ENCODE peak calls at places on chromosomes 12 and 14, in nine cellular contexts. K is colonic mucosa; O is cardiac fibroblast; X is cardiac muscle cell; U is GM23338; Y is nephron progenitor cell; G is K562; F is CD4-positive, alpha-beta T cell; P is glutamatergic neuron. A is an unnamed sample.

GRCh38 chr14:104724407-104724980 is 465 bp downstream of the ADSS1 start:
- DNase-seq in K (peak), O (peak), X (no peak), U (peak), Y (no peak), G (peak), F (no peak), P (no peak), A (no peak)

GRCh38 chr12:113049976-113050742 is 6.4 kb upstream of the DTX1 start:
- DNase-seq in K (no peak), O (peak), X (peak), U (peak), Y (peak), G (no peak), F (no peak), P (no peak), A (no peak)

GRCh38 chr12:92138144-92138543 is 7.5 kb downstream of the BTG1 start:
- DNase-seq in K (no peak), O (no peak), X (no peak), U (no peak), Y (no peak), G (no peak), F (no peak), P (no peak), A (no peak)

GRCh38 chr14:39267592-39268112 is 33.9 kb downstream of the MIA2 start:
- DNase-seq in K (no peak), O (no peak), X (peak), U (peak), Y (no peak), G (no peak), F (no peak), P (no peak), A (peak)

GRCh38 chr12:52238916-52239649 is 6.0 kb downstream of the KRT7 start:
- DNase-seq in K (no peak), O (no peak), X (no peak), U (no peak), Y (no peak), G (no peak), F (no peak), P (no peak), A (no peak)

GRCh38 chr12:69639400-69640016 is 28.8 kb upstream of the LRRC10 start:
- DNase-seq in K (peak), O (peak), X (peak), U (peak), Y (peak), G (peak), F (peak), P (peak), A (peak)

GRCh38 chr12:4355843-4356327 is 23.6 kb downstream of the FGF23 start:
- DNase-seq in K (peak), O (peak), X (peak), U (peak), Y (peak), G (peak), F (peak), P (peak), A (peak)

GRCh38 chr12:81105687-81106086 is 27.8 kb downstream of the ACSS3 start:
- DNase-seq in K (no peak), O (no peak), X (no peak), U (no peak), Y (no peak), G (no peak), F (no peak), P (no peak), A (no peak)

GRCh38 chr14:75492832-75493579 is 29.3 kb upstream of the BATF start:
- DNase-seq in K (no peak), O (no peak), X (no peak), U (no peak), Y (no peak), G (no peak), F (no peak), P (no peak), A (no peak)

GRCh38 chr14:63180017-63180416 is 24.2 kb upstream of the RHOJ start:
- DNase-seq in K (no peak), O (peak), X (peak), U (no peak), Y (no peak), G (no peak), F (no peak), P (no peak), A (no peak)

GRCh38 chr12:75560167-75560566 is 48.8 kb upstream of the KRR1 start:
- DNase-seq in K (no peak), O (peak), X (peak), U (peak), Y (no peak), G (no peak), F (no peak), P (no peak), A (peak)

GRCh38 chr12:121465921-121466799 is 66.2 kb downstream of the RNF34 start:
- DNase-seq in K (no peak), O (peak), X (peak), U (peak), Y (peak), G (peak), F (peak), P (peak), A (no peak)

GRCh38 chr12:103771466-103771865 is 69.6 kb downstream of the NT5DC3 start:
- DNase-seq in K (peak), O (peak), X (peak), U (peak), Y (peak), G (peak), F (no peak), P (no peak), A (peak)

GRCh38 chr14:94005324-94005723 is 8.2 kb downstream of the CCDC197 start:
- DNase-seq in K (no peak), O (no peak), X (no peak), U (peak), Y (no peak), G (peak), F (no peak), P (peak), A (no peak)

GRCh38 chr14:104446611-104447010 is 133.0 kb upstream of the C14orf180 start:
- DNase-seq in K (peak), O (no peak), X (no peak), U (no peak), Y (no peak), G (no peak), F (no peak), P (no peak), A (no peak)

GRCh38 chr14:54105898-54106297 is 149.3 kb upstream of the BMP4 start:
- DNase-seq in K (peak), O (no peak), X (no peak), U (no peak), Y (no peak), G (no peak), F (no peak), P (no peak), A (no peak)

GRCh38 chr14:33839193-33840076 is 111.4 kb downstream of the EGLN3 start:
- DNase-seq in K (peak), O (peak), X (peak), U (peak), Y (peak), G (peak), F (peak), P (peak), A (peak)

GRCh38 chr14:85798852-85799251 is 268.9 kb downstream of the FLRT2 start:
- DNase-seq in K (no peak), O (no peak), X (no peak), U (no peak), Y (no peak), G (no peak), F (no peak), P (no peak), A (no peak)

GRCh38 chr14:95979339-95980042 is 59.7 kb upstream of the C14orf132 start:
- DNase-seq in K (no peak), O (no peak), X (peak), U (peak), Y (no peak), G (no peak), F (no peak), P (no peak), A (no peak)

GRCh38 chr12:57890191-57891120 is 43.9 kb upstream of the CTDSP2 start:
- DNase-seq in K (peak), O (peak), X (no peak), U (no peak), Y (no peak), G (no peak), F (no peak), P (no peak), A (no peak)

GRCh38 chr14:91202234-91202974 is 42.1 kb downstream of the GPR68 start:
- DNase-seq in K (peak), O (peak), X (peak), U (no peak), Y (no peak), G (peak), F (no peak), P (no peak), A (no peak)

GRCh38 chr14:84323963-84324362 is 1206.0 kb upstream of the FLRT2 start:
- DNase-seq in K (no peak), O (peak), X (peak), U (no peak), Y (no peak), G (no peak), F (no peak), P (no peak), A (no peak)

GRCh38 chr12:27905285-27906126 is 67.0 kb downstream of the PTHLH start:
- DNase-seq in K (no peak), O (no peak), X (no peak), U (peak), Y (no peak), G (no peak), F (no peak), P (no peak), A (no peak)

GRCh38 chr12:79307340-79307739 is 383.4 kb downstream of the PAWR start:
- DNase-seq in K (no peak), O (no peak), X (no peak), U (no peak), Y (no peak), G (no peak), F (no peak), P (no peak), A (no peak)

GRCh38 chr12:39368891-39369290 is 74.0 kb downstream of the KIF21A start:
- DNase-seq in K (no peak), O (no peak), X (no peak), U (no peak), Y (no peak), G (no peak), F (no peak), P (no peak), A (no peak)

GRCh38 chr12:19893514-19893913 is 454.2 kb downstream of the AEBP2 start:
- DNase-seq in K (no peak), O (peak), X (peak), U (peak), Y (no peak), G (no peak), F (no peak), P (no peak), A (no peak)

GRCh38 chr12:106078358-106079025 is 60.3 kb downstream of the NUAK1 start:
- DNase-seq in K (peak), O (peak), X (peak), U (no peak), Y (no peak), G (no peak), F (no peak), P (no peak), A (peak)

GRCh38 chr14:23153891-23154796 is 29.3 kb downstream of the SLC7A8 start:
- DNase-seq in K (peak), O (peak), X (peak), U (peak), Y (peak), G (peak), F (no peak), P (no peak), A (peak)

GRCh38 chr12:124006582-124007170 is 33.7 kb downstream of the ZNF664 start:
- DNase-seq in K (no peak), O (no peak), X (no peak), U (no peak), Y (no peak), G (peak), F (peak), P (no peak), A (no peak)

GRCh38 chr12:93802293-93802692 is 125.1 kb downstream of the CRADD start:
- DNase-seq in K (no peak), O (no peak), X (peak), U (no peak), Y (no peak), G (no peak), F (no peak), P (no peak), A (no peak)

DNA sequence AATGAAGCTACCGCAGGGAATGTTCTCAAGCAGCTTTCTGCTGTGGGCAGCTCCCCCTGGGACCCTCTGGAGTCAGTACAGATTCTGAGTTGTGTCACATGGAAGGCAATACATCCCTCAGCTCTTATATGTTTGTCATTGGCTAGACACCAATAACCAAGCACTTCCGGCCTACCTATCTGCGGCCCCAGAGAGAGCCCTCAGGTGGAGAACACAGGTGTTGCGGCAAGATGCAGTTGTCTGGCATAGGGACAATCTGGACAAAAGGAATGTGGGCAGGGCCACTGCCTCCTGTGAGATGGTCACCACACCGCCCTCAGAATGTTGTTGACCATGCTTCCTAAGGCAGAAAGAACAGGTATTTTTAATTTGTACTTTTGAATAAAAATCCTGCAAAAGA is 118.7 kb downstream of the BRMS1L start:
- DNase-seq in K (peak), O (peak), X (no peak), U (peak), Y (peak), G (peak), F (no peak), P (peak), A (no peak)
- TF ChIP-seq CTCF in K (no peak), O (no peak), X (no peak), U (peak), Y (no peak), G (no peak), F (no peak), P (no peak), A (no peak)

DNA sequence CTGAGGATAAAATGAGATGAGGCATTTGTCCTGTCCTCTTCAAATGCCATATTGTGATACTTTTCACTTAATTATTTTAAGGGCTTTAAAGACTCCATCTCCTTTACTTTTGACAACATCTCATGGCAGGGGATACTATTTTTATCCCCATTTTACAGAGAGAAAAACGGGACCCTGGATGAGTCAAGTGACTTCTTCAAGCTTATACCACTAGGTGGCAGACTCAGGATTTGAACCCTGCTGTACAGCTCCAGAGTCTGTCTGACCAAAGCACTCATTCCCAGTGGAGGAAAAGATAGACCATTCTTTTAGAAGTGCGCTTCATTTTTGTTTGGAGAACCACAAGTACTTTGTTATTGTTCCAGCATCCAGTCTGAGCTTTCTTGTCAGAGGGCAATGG is 1.7 kb upstream of the SMOC1 start:
- DNase-seq in K (no peak), O (peak), X (peak), U (peak), Y (no peak), G (peak), F (no peak), P (no peak), A (no peak)
- TF ChIP-seq CTCF in K (peak), O (peak), X (peak), U (peak), Y (peak), G (peak), F (no peak), P (peak), A (peak)

DNA sequence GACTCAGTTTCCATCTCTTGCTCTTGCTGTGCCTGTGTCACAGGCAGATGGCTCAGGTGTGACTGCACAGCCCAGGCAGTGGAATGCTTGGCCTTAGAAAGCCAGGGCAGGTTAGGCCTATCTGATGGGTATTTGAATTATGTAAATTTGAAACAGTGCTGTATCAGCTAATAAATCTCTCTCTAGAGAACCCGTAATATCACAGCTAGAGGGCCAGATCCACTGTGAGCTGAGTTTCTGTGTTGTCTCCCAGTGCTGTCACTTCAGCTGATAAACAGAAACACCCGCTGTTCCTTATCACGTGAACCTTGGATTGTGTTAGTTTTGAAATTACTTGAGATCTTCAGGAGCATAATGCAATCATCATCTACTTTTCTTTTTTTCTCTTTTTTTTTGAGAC is 21.5 kb upstream of the ALDH2 start:
- DNase-seq in K (no peak), O (no peak), X (no peak), U (no peak), Y (no peak), G (no peak), F (no peak), P (no peak), A (no peak)
- TF ChIP-seq CTCF in K (no peak), O (no peak), X (no peak), U (no peak), Y (no peak), G (no peak), F (no peak), P (no peak), A (no peak)

DNA sequence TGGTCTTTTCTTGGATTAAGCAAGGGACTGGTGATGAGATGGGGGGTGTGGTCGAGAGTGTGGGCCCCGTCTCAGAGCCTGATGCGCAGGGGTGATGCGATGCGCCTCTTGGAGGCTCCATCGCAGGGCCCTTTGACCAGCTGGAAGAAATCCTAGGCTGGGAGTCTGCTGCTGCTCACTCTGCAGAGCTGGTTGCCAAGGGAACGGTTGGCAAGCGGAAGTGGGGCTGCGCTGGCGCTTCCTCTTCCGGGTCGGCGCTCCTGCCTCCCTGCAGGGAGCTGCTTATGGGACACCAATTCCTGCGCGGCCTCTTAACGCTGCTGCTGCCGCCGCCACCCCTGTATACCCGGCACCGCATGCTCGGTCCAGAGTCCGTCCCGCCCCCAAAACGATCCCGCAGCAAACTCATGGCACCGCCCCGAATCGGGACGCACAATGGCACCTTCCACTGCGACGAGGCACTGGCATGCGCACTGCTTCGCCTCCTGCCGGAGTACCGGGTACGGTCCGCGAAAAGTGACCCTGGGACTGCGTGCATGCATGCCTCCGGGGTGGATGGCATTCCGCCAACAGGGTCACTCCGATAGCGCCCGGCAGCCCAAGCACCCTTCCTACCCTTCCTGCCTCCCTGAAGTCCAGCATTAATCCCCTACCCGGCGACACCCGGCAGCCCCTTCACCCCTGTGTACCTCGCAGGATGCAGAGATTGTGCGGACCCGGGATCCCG is at the start of gene MYG1:
- DNase-seq in K (peak), O (peak), X (peak), U (peak), Y (peak), G (no peak), F (peak), P (peak), A (peak)
- TF ChIP-seq CTCF in K (no peak), O (peak), X (peak), U (peak), Y (no peak), G (no peak), F (no peak), P (no peak), A (no peak)

GRCh38 chr12:118299791-118300460 is 72.8 kb downstream of the TAOK3 start:
- DNase-seq in K (no peak), O (peak), X (peak), U (no peak), Y (no peak), G (peak), F (no peak), P (no peak), A (no peak)
- TF ChIP-seq CTCF in K (no peak), O (no peak), X (peak), U (no peak), Y (no peak), G (no peak), F (no peak), P (no peak), A (peak)

GRCh38 chr14:71236430-71236829 is 329.2 kb downstream of the PCNX1 start:
- DNase-seq in K (no peak), O (no peak), X (no peak), U (no peak), Y (no peak), G (no peak), F (no peak), P (no peak), A (no peak)
- TF ChIP-seq CTCF in K (no peak), O (no peak), X (no peak), U (no peak), Y (no peak), G (no peak), F (no peak), P (no peak), A (no peak)

DNA sequence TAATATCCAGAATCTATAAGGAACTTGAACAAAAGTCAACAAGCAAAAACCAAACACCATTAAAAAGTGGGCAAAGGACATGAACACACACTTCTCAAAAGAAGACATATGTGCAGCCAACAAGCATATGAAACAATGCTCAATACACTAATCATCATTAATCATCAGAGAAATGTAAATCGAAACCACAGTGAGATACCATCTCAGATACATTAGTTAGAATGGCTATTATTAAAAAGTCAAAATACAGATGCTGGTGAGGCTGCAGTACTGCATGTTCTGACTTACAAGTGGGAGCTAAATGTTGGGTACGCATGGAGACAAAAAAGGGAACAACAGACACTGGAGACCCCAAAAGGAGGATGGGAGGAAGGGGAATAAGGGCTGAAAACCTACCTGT is 67.1 kb downstream of the BLTP3B start:
- DNase-seq in K (no peak), O (no peak), X (no peak), U (no peak), Y (no peak), G (no peak), F (no peak), P (no peak), A (no peak)
- TF ChIP-seq CTCF in K (no peak), O (no peak), X (no peak), U (no peak), Y (no peak), G (no peak), F (no peak), P (no peak), A (peak)

DNA sequence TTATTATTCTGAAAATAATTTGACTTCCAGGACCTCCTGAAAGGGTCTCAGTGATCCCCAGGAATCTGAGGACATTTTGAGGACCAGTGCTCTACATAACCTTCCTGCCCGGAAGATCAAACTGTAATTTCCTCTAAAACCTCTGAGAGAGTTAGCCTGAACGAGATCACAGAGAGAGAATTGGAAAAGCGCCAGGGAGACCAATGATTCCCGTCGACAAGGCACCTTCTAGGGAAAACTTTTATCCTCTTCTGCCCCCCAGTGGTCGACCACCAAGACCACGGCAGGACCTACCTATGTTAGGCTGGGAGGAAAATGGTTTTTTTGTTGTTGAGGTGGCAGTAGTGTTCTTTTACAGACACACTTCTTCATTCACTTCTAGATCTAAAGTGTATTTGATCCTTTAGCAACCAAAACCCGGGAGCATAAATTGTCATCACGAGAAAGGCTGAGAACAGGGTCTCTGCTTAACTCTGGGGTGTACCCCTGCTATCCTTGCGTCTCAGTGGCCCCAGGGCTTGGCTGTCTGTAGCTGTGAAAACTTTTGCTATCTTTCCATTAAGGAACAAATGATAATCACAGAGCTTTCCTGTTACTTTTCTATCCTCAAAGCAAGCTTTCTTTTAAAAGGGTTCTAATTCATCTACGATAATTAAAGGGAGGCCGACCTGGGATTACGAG is 62.9 kb upstream of the NID2 start:
- DNase-seq in K (peak), O (peak), X (peak), U (peak), Y (peak), G (peak), F (no peak), P (peak), A (peak)
- TF ChIP-seq CTCF in K (peak), O (peak), X (peak), U (peak), Y (peak), G (peak), F (no peak), P (peak), A (peak)